ENCODE peak calls at places on chromosomes 2 and 18, in nine cellular contexts. One of them, this sample, is unnamed.

GRCh38 chr2:64650722-64651338 is 2.9 kb downstream of the SERTAD2 start:
- DNase-seq in fibroblast of lung: no peak
- DNase-seq in tibial artery: no peak
- DNase-seq in CD8-positive, alpha-beta T cell: no peak
- DNase-seq in neural crest cell: no peak
- DNase-seq in endothelial cell: no peak
- DNase-seq in coronary artery: no peak
- DNase-seq in CD4-positive, alpha-beta T cell: no peak
- DNase-seq in left ventricle myocardium inferior: no peak
- DNase-seq in this sample: no peak

GRCh38 chr2:153307223-153307622 is 171.3 kb downstream of the RPRM start:
- DNase-seq in fibroblast of lung: no peak
- DNase-seq in tibial artery: no peak
- DNase-seq in CD8-positive, alpha-beta T cell: no peak
- DNase-seq in neural crest cell: no peak
- DNase-seq in endothelial cell: no peak
- DNase-seq in coronary artery: no peak
- DNase-seq in CD4-positive, alpha-beta T cell: no peak
- DNase-seq in left ventricle myocardium inferior: no peak
- DNase-seq in this sample: no peak

GRCh38 chr18:26747131-26747475 is 118.4 kb downstream of the AQP4 start:
- DNase-seq in fibroblast of lung: peak; percentile 1
- DNase-seq in tibial artery: no peak
- DNase-seq in CD8-positive, alpha-beta T cell: no peak
- DNase-seq in neural crest cell: no peak
- DNase-seq in endothelial cell: no peak
- DNase-seq in coronary artery: no peak
- DNase-seq in CD4-positive, alpha-beta T cell: no peak
- DNase-seq in left ventricle myocardium inferior: no peak
- DNase-seq in this sample: no peak

GRCh38 chr2:56448403-56448998 is 264.7 kb downstream of the CCDC85A start:
- DNase-seq in fibroblast of lung: no peak
- DNase-seq in tibial artery: no peak
- DNase-seq in CD8-positive, alpha-beta T cell: no peak
- DNase-seq in neural crest cell: no peak
- DNase-seq in endothelial cell: no peak
- DNase-seq in coronary artery: no peak
- DNase-seq in CD4-positive, alpha-beta T cell: no peak
- DNase-seq in left ventricle myocardium inferior: no peak
- DNase-seq in this sample: no peak

GRCh38 chr2:870426-870825 is 80.2 kb upstream of the SNTG2 start:
- DNase-seq in fibroblast of lung: no peak
- DNase-seq in tibial artery: no peak
- DNase-seq in CD8-positive, alpha-beta T cell: no peak
- DNase-seq in neural crest cell: no peak
- DNase-seq in endothelial cell: no peak
- DNase-seq in coronary artery: peak; percentile 47
- DNase-seq in CD4-positive, alpha-beta T cell: peak; percentile 20
- DNase-seq in left ventricle myocardium inferior: no peak
- DNase-seq in this sample: no peak

GRCh38 chr2:86021396-86022378 is 84.0 kb downstream of the POLR1A start:
- DNase-seq in fibroblast of lung: no peak
- DNase-seq in tibial artery: peak; percentile 7
- DNase-seq in CD8-positive, alpha-beta T cell: no peak
- DNase-seq in neural crest cell: no peak
- DNase-seq in endothelial cell: no peak
- DNase-seq in coronary artery: peak; percentile 49
- DNase-seq in CD4-positive, alpha-beta T cell: no peak
- DNase-seq in left ventricle myocardium inferior: no peak
- DNase-seq in this sample: no peak

GRCh38 chr2:47043142-47043890 is 111.8 kb downstream of the STPG4 start:
- DNase-seq in fibroblast of lung: peak; percentile 92
- DNase-seq in tibial artery: no peak
- DNase-seq in CD8-positive, alpha-beta T cell: no peak
- DNase-seq in neural crest cell: no peak
- DNase-seq in endothelial cell: peak; percentile 23
- DNase-seq in coronary artery: peak; percentile 90
- DNase-seq in CD4-positive, alpha-beta T cell: no peak
- DNase-seq in left ventricle myocardium inferior: peak; percentile 61
- DNase-seq in this sample: peak; percentile 90

GRCh38 chr18:78303519-78303918 is 676.1 kb upstream of the SALL3 start:
- DNase-seq in fibroblast of lung: no peak
- DNase-seq in tibial artery: no peak
- DNase-seq in CD8-positive, alpha-beta T cell: no peak
- DNase-seq in neural crest cell: no peak
- DNase-seq in endothelial cell: no peak
- DNase-seq in coronary artery: no peak
- DNase-seq in CD4-positive, alpha-beta T cell: no peak
- DNase-seq in left ventricle myocardium inferior: no peak
- DNase-seq in this sample: no peak

GRCh38 chr2:129923265-129924141 is 56.0 kb upstream of the RAB6C start:
- DNase-seq in fibroblast of lung: peak; percentile 51
- DNase-seq in tibial artery: no peak
- DNase-seq in CD8-positive, alpha-beta T cell: no peak
- DNase-seq in neural crest cell: peak; percentile 54
- DNase-seq in endothelial cell: peak; percentile 65
- DNase-seq in coronary artery: no peak
- DNase-seq in CD4-positive, alpha-beta T cell: no peak
- DNase-seq in left ventricle myocardium inferior: no peak
- DNase-seq in this sample: no peak
- TF ChIP-seq CTCF in fibroblast of lung: peak; percentile 47
- TF ChIP-seq CTCF in tibial artery: peak; percentile 41
- TF ChIP-seq CTCF in CD8-positive, alpha-beta T cell: no peak
- TF ChIP-seq CTCF in neural crest cell: peak; percentile 67
- TF ChIP-seq CTCF in endothelial cell: peak; percentile 55
- TF ChIP-seq CTCF in coronary artery: no peak
- TF ChIP-seq CTCF in CD4-positive, alpha-beta T cell: no peak
- TF ChIP-seq CTCF in left ventricle myocardium inferior: peak; percentile 63
- TF ChIP-seq CTCF in this sample: peak; percentile 52

GRCh38 chr18:57683470-57683869 is 61.8 kb upstream of the NARS1 start:
- DNase-seq in fibroblast of lung: no peak
- DNase-seq in tibial artery: no peak
- DNase-seq in CD8-positive, alpha-beta T cell: no peak
- DNase-seq in neural crest cell: no peak
- DNase-seq in endothelial cell: no peak
- DNase-seq in coronary artery: no peak
- DNase-seq in CD4-positive, alpha-beta T cell: no peak
- DNase-seq in left ventricle myocardium inferior: no peak
- DNase-seq in this sample: no peak
- TF ChIP-seq CTCF in fibroblast of lung: no peak
- TF ChIP-seq CTCF in tibial artery: no peak
- TF ChIP-seq CTCF in CD8-positive, alpha-beta T cell: no peak
- TF ChIP-seq CTCF in neural crest cell: no peak
- TF ChIP-seq CTCF in endothelial cell: no peak
- TF ChIP-seq CTCF in coronary artery: no peak
- TF ChIP-seq CTCF in CD4-positive, alpha-beta T cell: no peak
- TF ChIP-seq CTCF in left ventricle myocardium inferior: no peak
- TF ChIP-seq CTCF in this sample: no peak

GRCh38 chr18:14086459-14087231 is 45.6 kb downstream of the ZNF519 start:
- DNase-seq in fibroblast of lung: peak; percentile 59
- DNase-seq in tibial artery: no peak
- DNase-seq in CD8-positive, alpha-beta T cell: no peak
- DNase-seq in neural crest cell: peak; percentile 26
- DNase-seq in endothelial cell: peak; percentile 35
- DNase-seq in coronary artery: no peak
- DNase-seq in CD4-positive, alpha-beta T cell: no peak
- DNase-seq in left ventricle myocardium inferior: no peak
- DNase-seq in this sample: no peak
- TF ChIP-seq CTCF in fibroblast of lung: peak; percentile 74
- TF ChIP-seq CTCF in tibial artery: peak; percentile 12
- TF ChIP-seq CTCF in CD8-positive, alpha-beta T cell: peak; percentile 32
- TF ChIP-seq CTCF in neural crest cell: peak; percentile 87
- TF ChIP-seq CTCF in endothelial cell: peak; percentile 67
- TF ChIP-seq CTCF in coronary artery: no peak
- TF ChIP-seq CTCF in CD4-positive, alpha-beta T cell: no peak
- TF ChIP-seq CTCF in left ventricle myocardium inferior: peak; percentile 66
- TF ChIP-seq CTCF in this sample: peak; percentile 59

GRCh38 chr2:156322103-156322671 is 10.3 kb downstream of the NR4A2 start:
- DNase-seq in fibroblast of lung: no peak
- DNase-seq in tibial artery: no peak
- DNase-seq in CD8-positive, alpha-beta T cell: peak; percentile 22
- DNase-seq in neural crest cell: no peak
- DNase-seq in endothelial cell: no peak
- DNase-seq in coronary artery: no peak
- DNase-seq in CD4-positive, alpha-beta T cell: peak; percentile 35
- DNase-seq in left ventricle myocardium inferior: no peak
- DNase-seq in this sample: no peak

GRCh38 chr2:156320491-156320896 is 12.0 kb downstream of the NR4A2 start:
- DNase-seq in fibroblast of lung: peak; percentile 53
- DNase-seq in tibial artery: peak; percentile 30
- DNase-seq in CD8-positive, alpha-beta T cell: no peak
- DNase-seq in neural crest cell: peak; percentile 18
- DNase-seq in endothelial cell: no peak
- DNase-seq in coronary artery: peak; percentile 77
- DNase-seq in CD4-positive, alpha-beta T cell: no peak
- DNase-seq in left ventricle myocardium inferior: peak; percentile 47
- DNase-seq in this sample: peak; percentile 78

GRCh38 chr2:156317631-156318030 is 14.9 kb downstream of the NR4A2 start:
- DNase-seq in fibroblast of lung: no peak
- DNase-seq in tibial artery: no peak
- DNase-seq in CD8-positive, alpha-beta T cell: no peak
- DNase-seq in neural crest cell: no peak
- DNase-seq in endothelial cell: no peak
- DNase-seq in coronary artery: no peak
- DNase-seq in CD4-positive, alpha-beta T cell: no peak
- DNase-seq in left ventricle myocardium inferior: no peak
- DNase-seq in this sample: no peak

GRCh38 chr2:156321243-156321904 is 11.1 kb downstream of the NR4A2 start:
- DNase-seq in fibroblast of lung: no peak
- DNase-seq in tibial artery: no peak
- DNase-seq in CD8-positive, alpha-beta T cell: peak; percentile 47
- DNase-seq in neural crest cell: no peak
- DNase-seq in endothelial cell: no peak
- DNase-seq in coronary artery: no peak
- DNase-seq in CD4-positive, alpha-beta T cell: peak; percentile 46
- DNase-seq in left ventricle myocardium inferior: no peak
- DNase-seq in this sample: peak; percentile 77

GRCh38 chr2:156319811-156320490 is 12.6 kb downstream of the NR4A2 start:
- DNase-seq in fibroblast of lung: no peak
- DNase-seq in tibial artery: peak; percentile 67
- DNase-seq in CD8-positive, alpha-beta T cell: no peak
- DNase-seq in neural crest cell: no peak
- DNase-seq in endothelial cell: no peak
- DNase-seq in coronary artery: peak; percentile 82
- DNase-seq in CD4-positive, alpha-beta T cell: no peak
- DNase-seq in left ventricle myocardium inferior: peak; percentile 64
- DNase-seq in this sample: peak; percentile 83
- TF ChIP-seq CTCF in fibroblast of lung: no peak
- TF ChIP-seq CTCF in tibial artery: peak; percentile 14
- TF ChIP-seq CTCF in CD8-positive, alpha-beta T cell: no peak
- TF ChIP-seq CTCF in neural crest cell: peak; percentile 32
- TF ChIP-seq CTCF in endothelial cell: no peak
- TF ChIP-seq CTCF in coronary artery: no peak
- TF ChIP-seq CTCF in CD4-positive, alpha-beta T cell: no peak
- TF ChIP-seq CTCF in left ventricle myocardium inferior: peak; percentile 35
- TF ChIP-seq CTCF in this sample: no peak

DNA sequence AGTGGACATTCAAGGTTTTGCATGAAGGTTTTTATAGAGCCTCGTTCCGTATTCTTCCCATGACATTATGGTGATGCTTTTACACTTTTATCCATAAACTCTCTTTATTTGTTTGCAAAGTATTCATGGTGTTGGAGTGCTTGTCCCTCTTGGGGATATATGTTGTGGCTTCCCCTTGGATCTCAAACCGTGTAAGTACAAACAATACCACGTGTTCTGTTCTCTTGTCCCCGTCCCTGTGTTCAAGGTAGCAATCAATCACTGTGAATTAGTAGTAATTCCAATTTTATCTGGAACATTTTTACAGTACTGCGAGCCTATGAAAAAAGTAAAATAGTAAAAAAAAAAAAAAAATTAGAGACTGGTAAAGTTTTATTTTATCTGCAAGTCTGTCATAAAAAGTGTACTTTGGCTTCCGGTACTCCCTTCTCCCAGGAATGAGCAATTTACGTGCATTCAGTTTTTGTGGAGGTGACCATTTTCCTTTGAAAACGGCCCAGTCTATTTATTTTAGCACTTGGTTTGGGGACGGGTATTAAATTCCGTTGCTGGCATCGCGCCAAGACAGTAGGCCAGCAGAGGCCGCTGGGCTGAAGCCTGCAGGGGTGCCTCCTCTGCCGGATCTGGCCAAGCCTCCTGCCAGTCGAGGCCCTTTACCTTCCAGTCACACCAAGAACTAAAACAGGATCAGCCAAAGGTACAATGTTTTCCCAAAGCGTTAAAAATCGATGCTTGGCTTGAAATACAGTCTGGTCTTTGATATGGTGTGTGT is 175.7 kb downstream of the SOCS6 start:
- DNase-seq in fibroblast of lung: peak; percentile 73
- DNase-seq in tibial artery: peak; percentile 77
- DNase-seq in CD8-positive, alpha-beta T cell: no peak
- DNase-seq in neural crest cell: peak; percentile 60
- DNase-seq in endothelial cell: peak; percentile 82
- DNase-seq in coronary artery: peak; percentile 76
- DNase-seq in CD4-positive, alpha-beta T cell: peak; percentile 39
- DNase-seq in left ventricle myocardium inferior: peak; percentile 72
- DNase-seq in this sample: peak; percentile 86
- TF ChIP-seq CTCF in fibroblast of lung: peak; percentile 15
- TF ChIP-seq CTCF in tibial artery: peak; percentile 15
- TF ChIP-seq CTCF in CD8-positive, alpha-beta T cell: no peak
- TF ChIP-seq CTCF in neural crest cell: peak; percentile 46
- TF ChIP-seq CTCF in endothelial cell: no peak
- TF ChIP-seq CTCF in coronary artery: no peak
- TF ChIP-seq CTCF in CD4-positive, alpha-beta T cell: no peak
- TF ChIP-seq CTCF in left ventricle myocardium inferior: peak; percentile 48
- TF ChIP-seq CTCF in this sample: peak; percentile 20

GRCh38 chr18:814300-815084 is 2.5 kb upstream of the YES1 start:
- DNase-seq in fibroblast of lung: no peak
- DNase-seq in tibial artery: no peak
- DNase-seq in CD8-positive, alpha-beta T cell: no peak
- DNase-seq in neural crest cell: no peak
- DNase-seq in endothelial cell: peak; percentile 21
- DNase-seq in coronary artery: no peak
- DNase-seq in CD4-positive, alpha-beta T cell: no peak
- DNase-seq in left ventricle myocardium inferior: no peak
- DNase-seq in this sample: no peak
- TF ChIP-seq CTCF in fibroblast of lung: no peak
- TF ChIP-seq CTCF in tibial artery: no peak
- TF ChIP-seq CTCF in CD8-positive, alpha-beta T cell: no peak
- TF ChIP-seq CTCF in neural crest cell: no peak
- TF ChIP-seq CTCF in endothelial cell: no peak
- TF ChIP-seq CTCF in coronary artery: no peak
- TF ChIP-seq CTCF in CD4-positive, alpha-beta T cell: no peak
- TF ChIP-seq CTCF in left ventricle myocardium inferior: no peak
- TF ChIP-seq CTCF in this sample: no peak

GRCh38 chr2:142314164-142314563 is 183.3 kb upstream of the LRP1B start:
- DNase-seq in fibroblast of lung: no peak
- DNase-seq in tibial artery: no peak
- DNase-seq in CD8-positive, alpha-beta T cell: no peak
- DNase-seq in neural crest cell: no peak
- DNase-seq in endothelial cell: no peak
- DNase-seq in coronary artery: no peak
- DNase-seq in CD4-positive, alpha-beta T cell: no peak
- DNase-seq in left ventricle myocardium inferior: no peak
- DNase-seq in this sample: no peak
- TF ChIP-seq CTCF in fibroblast of lung: no peak
- TF ChIP-seq CTCF in tibial artery: no peak
- TF ChIP-seq CTCF in CD8-positive, alpha-beta T cell: no peak
- TF ChIP-seq CTCF in neural crest cell: no peak
- TF ChIP-seq CTCF in endothelial cell: no peak
- TF ChIP-seq CTCF in coronary artery: no peak
- TF ChIP-seq CTCF in CD4-positive, alpha-beta T cell: no peak
- TF ChIP-seq CTCF in left ventricle myocardium inferior: no peak
- TF ChIP-seq CTCF in this sample: no peak

GRCh38 chr18:9403795-9404564 is 69.4 kb downstream of the TWSG1 start:
- DNase-seq in fibroblast of lung: no peak
- DNase-seq in tibial artery: no peak
- DNase-seq in CD8-positive, alpha-beta T cell: no peak
- DNase-seq in neural crest cell: no peak
- DNase-seq in endothelial cell: no peak
- DNase-seq in coronary artery: no peak
- DNase-seq in CD4-positive, alpha-beta T cell: no peak
- DNase-seq in left ventricle myocardium inferior: peak; percentile 26
- DNase-seq in this sample: no peak
- TF ChIP-seq CTCF in fibroblast of lung: no peak
- TF ChIP-seq CTCF in tibial artery: no peak
- TF ChIP-seq CTCF in CD8-positive, alpha-beta T cell: no peak
- TF ChIP-seq CTCF in neural crest cell: no peak
- TF ChIP-seq CTCF in endothelial cell: no peak
- TF ChIP-seq CTCF in coronary artery: no peak
- TF ChIP-seq CTCF in CD4-positive, alpha-beta T cell: no peak
- TF ChIP-seq CTCF in left ventricle myocardium inferior: no peak
- TF ChIP-seq CTCF in this sample: no peak

This sample was measured in kidney.